ENCODE peak calls at places on chromosomes 13 and 19, in nine cellular contexts. W is RWPE1, G is heart right ventricle, I is HFF-Myc, N is AG09319, E is cardiac muscle cell, X is tibial artery, J is MCF 10A, L is upper lobe of right lung. H is an unnamed sample.

GRCh38 chr19:4547303-4548237 is 7.7 kb upstream of the LRG1 start:
- DNase-seq in W (no peak), G (no peak), I (no peak), N (no peak), E (no peak), X (no peak), J (peak), L (peak), H (no peak)

GRCh38 chr19:38018694-38019426 is 111.9 kb downstream of the SIPA1L3 start:
- DNase-seq in W (no peak), G (no peak), I (no peak), N (no peak), E (no peak), X (no peak), J (no peak), L (no peak), H (no peak)

GRCh38 chr19:8575467-8575997 is 1.7 kb downstream of the MYO1F start:
- DNase-seq in W (peak), G (no peak), I (no peak), N (no peak), E (no peak), X (no peak), J (peak), L (no peak), H (no peak)

GRCh38 chr13:54312885-54313284 is 1284.3 kb downstream of the OLFM4 start:
- DNase-seq in W (no peak), G (no peak), I (no peak), N (no peak), E (no peak), X (no peak), J (no peak), L (no peak), H (no peak)

GRCh38 chr19:41870401-41870873 is 6.6 kb upstream of the CD79A start:
- DNase-seq in W (no peak), G (no peak), I (no peak), N (no peak), E (no peak), X (no peak), J (peak), L (no peak), H (no peak)

GRCh38 chr13:73714522-73714921 is 419.7 kb downstream of the KLF12 start:
- DNase-seq in W (no peak), G (no peak), I (no peak), N (no peak), E (no peak), X (no peak), J (no peak), L (no peak), H (no peak)

GRCh38 chr13:98173431-98173921 is 3.6 kb downstream of the RNF113B start:
- DNase-seq in W (no peak), G (no peak), I (peak), N (peak), E (no peak), X (peak), J (peak), L (no peak), H (no peak)

GRCh38 chr19:3898426-3898825 is 17.9 kb downstream of the ATCAY start:
- DNase-seq in W (no peak), G (no peak), I (no peak), N (no peak), E (no peak), X (no peak), J (no peak), L (no peak), H (no peak)

GRCh38 chr13:42363941-42364612 is 92.1 kb downstream of the AKAP11 start:
- DNase-seq in W (peak), G (no peak), I (no peak), N (no peak), E (no peak), X (no peak), J (peak), L (no peak), H (no peak)

GRCh38 chr13:42305503-42305902 is 33.6 kb downstream of the AKAP11 start:
- DNase-seq in W (no peak), G (no peak), I (no peak), N (no peak), E (no peak), X (no peak), J (no peak), L (no peak), H (no peak)

GRCh38 chr19:38676023-38676877 is 28.8 kb downstream of the ACTN4 start:
- DNase-seq in W (no peak), G (no peak), I (no peak), N (no peak), E (no peak), X (no peak), J (no peak), L (no peak), H (no peak)

GRCh38 chr13:39273953-39274352 is 235.7 kb downstream of the NHLRC3 start:
- DNase-seq in W (peak), G (no peak), I (no peak), N (no peak), E (peak), X (no peak), J (peak), L (no peak), H (no peak)

GRCh38 chr13:109665781-109666249 is 120.6 kb downstream of the IRS2 start:
- DNase-seq in W (no peak), G (no peak), I (no peak), N (no peak), E (no peak), X (no peak), J (peak), L (no peak), H (no peak)

GRCh38 chr19:47381653-47382279 is 32.7 kb downstream of the DHX34 start:
- DNase-seq in W (no peak), G (no peak), I (no peak), N (no peak), E (no peak), X (no peak), J (no peak), L (no peak), H (no peak)

GRCh38 chr13:96003304-96003703 is 49.9 kb downstream of the UGGT2 start:
- DNase-seq in W (no peak), G (no peak), I (no peak), N (no peak), E (no peak), X (no peak), J (peak), L (no peak), H (no peak)

GRCh38 chr13:52137489-52137888 is 8.6 kb upstream of the NEK5 start:
- DNase-seq in W (no peak), G (no peak), I (no peak), N (no peak), E (no peak), X (no peak), J (no peak), L (no peak), H (no peak)

GRCh38 chr13:20703785-20704458 is 423 bp downstream of the IL17D start:
- DNase-seq in W (peak), G (peak), I (no peak), N (no peak), E (peak), X (peak), J (peak), L (peak), H (no peak)

GRCh38 chr13:74825949-74826246 is 656.1 kb downstream of the TBC1D4 start:
- DNase-seq in W (no peak), G (no peak), I (no peak), N (no peak), E (no peak), X (no peak), J (no peak), L (no peak), H (no peak)

GRCh38 chr13:40422588-40423235 is 243.7 kb downstream of the FOXO1 start:
- DNase-seq in W (no peak), G (no peak), I (no peak), N (no peak), E (no peak), X (no peak), J (no peak), L (no peak), H (no peak)

GRCh38 chr19:37329686-37330085 is 41.2 kb upstream of the ZNF527 start:
- DNase-seq in W (peak), G (no peak), I (no peak), N (no peak), E (peak), X (no peak), J (peak), L (no peak), H (no peak)

GRCh38 chr13:99894835-99895427 is 76.6 kb downstream of the ZIC5 start:
- DNase-seq in W (no peak), G (no peak), I (no peak), N (no peak), E (no peak), X (no peak), J (no peak), L (no peak), H (no peak)

GRCh38 chr19:35518313-35518712 is 4.9 kb upstream of the DMKN start:
- DNase-seq in W (peak), G (no peak), I (peak), N (peak), E (no peak), X (no peak), J (peak), L (no peak), H (no peak)

DNA sequence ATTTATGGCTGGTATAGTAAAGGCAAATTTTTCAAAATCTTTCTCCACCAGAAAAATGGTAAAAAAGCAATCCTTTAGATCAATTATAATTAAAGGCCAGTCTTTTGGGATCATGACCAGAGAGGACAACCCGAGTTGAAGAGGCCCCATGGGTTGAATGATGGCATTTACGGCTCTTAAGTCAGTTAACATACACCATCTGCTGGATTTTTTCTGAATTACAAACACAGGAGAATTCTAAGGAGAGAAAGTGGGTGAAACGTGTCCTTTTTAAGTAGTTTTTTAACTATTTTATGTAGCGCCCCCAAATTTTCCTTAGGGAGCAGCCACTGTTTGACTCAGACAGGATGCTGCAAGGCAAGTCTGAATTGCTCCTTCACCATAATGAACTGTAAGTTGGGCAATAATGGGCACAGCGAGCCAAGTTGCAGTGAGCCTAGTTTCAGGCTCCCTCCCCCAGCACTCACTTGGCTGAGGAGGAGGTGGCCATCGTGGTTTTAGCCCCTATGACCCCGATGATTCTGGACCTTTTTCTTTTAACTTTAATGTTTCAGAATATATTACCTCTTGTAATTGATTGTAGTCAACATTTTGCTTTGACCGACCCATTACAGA is 13.6 kb upstream of the ZNF611 start:
- DNase-seq in W (peak), G (no peak), I (no peak), N (peak), E (peak), X (no peak), J (peak), L (no peak), H (no peak)
- TF ChIP-seq CTCF in W (no peak), G (peak), I (no peak), N (peak), E (peak), X (peak), J (peak), L (peak), H (no peak)

DNA sequence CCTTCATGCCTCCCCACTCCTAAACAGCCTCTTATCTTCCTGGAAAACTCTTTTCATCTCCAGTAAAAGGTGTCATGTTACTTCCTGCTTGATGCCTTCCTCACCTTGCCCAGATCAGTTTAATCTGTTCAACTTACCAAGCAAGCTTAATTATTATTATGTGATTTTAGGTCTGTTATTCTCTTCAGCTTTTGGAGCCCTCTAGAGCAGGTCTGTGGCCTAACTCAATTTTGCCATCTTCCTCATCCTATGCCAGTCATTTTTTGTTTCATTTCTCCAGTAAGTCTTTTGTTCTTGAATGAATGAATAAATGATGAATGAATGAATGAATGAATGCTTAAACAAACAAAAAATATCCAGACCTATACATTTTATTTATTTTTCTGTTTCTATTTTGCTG is 528.3 kb downstream of the DCT start:
- DNase-seq in W (no peak), G (no peak), I (no peak), N (no peak), E (no peak), X (no peak), J (no peak), L (no peak), H (no peak)
- TF ChIP-seq CTCF in W (no peak), G (peak), I (peak), N (peak), E (peak), X (no peak), J (no peak), L (no peak), H (no peak)

DNA sequence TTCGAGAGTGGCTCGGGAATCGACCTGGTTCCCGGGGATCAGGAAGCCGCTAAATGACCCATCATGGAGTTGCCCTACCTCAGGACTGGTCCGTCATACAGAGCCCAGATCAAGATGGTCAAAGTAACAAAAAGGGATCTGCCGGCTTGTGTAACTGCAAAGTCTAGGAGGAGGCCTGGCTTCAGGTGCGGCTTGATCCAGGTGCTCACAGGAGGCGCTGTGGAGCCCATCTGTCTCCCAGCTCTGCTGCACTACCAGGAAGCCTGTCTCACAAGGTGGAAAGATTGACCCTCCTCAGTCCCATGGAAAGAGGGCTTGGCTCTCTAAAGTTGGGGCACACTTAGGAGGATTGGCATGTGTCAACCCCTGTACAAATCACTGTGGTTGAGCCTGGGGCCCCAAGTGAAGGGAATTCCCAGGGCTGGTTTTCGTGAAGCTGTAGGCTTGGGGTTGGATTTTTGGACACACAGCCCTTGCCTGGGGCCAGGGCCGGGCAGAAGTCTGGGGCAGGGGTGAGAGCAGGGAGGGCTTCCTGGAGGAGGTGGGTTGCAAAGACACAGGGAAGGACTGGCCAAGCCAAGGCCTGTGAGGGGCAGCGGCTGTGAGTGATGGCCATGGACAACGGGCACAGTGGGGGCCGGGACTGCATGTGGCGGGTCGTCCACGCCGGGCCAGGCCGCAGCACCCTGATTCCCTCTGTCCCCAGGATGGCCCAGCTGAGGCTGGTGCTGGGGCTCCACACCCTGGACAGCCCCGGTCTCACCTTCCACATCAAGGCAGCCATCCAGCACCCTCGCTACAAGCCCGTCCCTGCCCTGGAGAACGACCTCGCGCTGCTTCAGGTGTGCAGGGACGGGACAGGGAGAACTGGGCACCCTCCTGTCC is 4.2 kb downstream of the GZMM start:
- DNase-seq in W (no peak), G (no peak), I (no peak), N (no peak), E (no peak), X (no peak), J (no peak), L (no peak), H (no peak)
- TF ChIP-seq CTCF in W (no peak), G (no peak), I (no peak), N (no peak), E (no peak), X (no peak), J (no peak), L (no peak), H (no peak)

GRCh38 chr19:13103585-13103923 is 896 bp upstream of the LYL1 start:
- DNase-seq in W (no peak), G (no peak), I (no peak), N (no peak), E (no peak), X (no peak), J (no peak), L (no peak), H (no peak)
- TF ChIP-seq CTCF in W (no peak), G (no peak), I (no peak), N (no peak), E (no peak), X (no peak), J (no peak), L (no peak), H (no peak)

GRCh38 chr13:94112731-94113130 is 366.8 kb downstream of the DCT start:
- DNase-seq in W (no peak), G (no peak), I (no peak), N (no peak), E (no peak), X (no peak), J (no peak), L (no peak), H (no peak)
- TF ChIP-seq CTCF in W (no peak), G (no peak), I (peak), N (no peak), E (no peak), X (no peak), J (no peak), L (no peak), H (no peak)

GRCh38 chr13:24866488-24866887 is 102.5 kb downstream of the RNF17 start:
- DNase-seq in W (no peak), G (no peak), I (no peak), N (no peak), E (no peak), X (no peak), J (no peak), L (no peak), H (no peak)
- TF ChIP-seq CTCF in W (no peak), G (no peak), I (no peak), N (no peak), E (no peak), X (no peak), J (no peak), L (no peak), H (no peak)

H was measured in omental fat pad.